ENCODE peak calls at places on chromosome 7, in six cellular contexts. One of them, this sample, is unnamed.

GRCh38 chr7:33701189-33701740 is 204.1 kb upstream of the BMPER start:
- DNase-seq in stomach: no peak
- DNase-seq in stimulated activated effector memory CD8-positive, alpha-beta T cell treated with anti-CD3 and anti-CD28 coated beads, Interleukin-12 subunit alpha, Interleukin-12 subunit beta, amount 100 ng/mL, for 72 hours: no peak
- DNase-seq in KG1: no peak
- DNase-seq in HTR-8/SVneo: no peak
- DNase-seq in hepatocyte: no peak
- DNase-seq in this sample: no peak

GRCh38 chr7:66377714-66378113 is 172.6 kb downstream of the TPST1 start:
- DNase-seq in stimulated activated effector memory CD8-positive, alpha-beta T cell treated with anti-CD3 and anti-CD28 coated beads, Interleukin-12 subunit alpha, Interleukin-12 subunit beta, amount 100 ng/mL, for 72 hours: no peak
- DNase-seq in stomach: no peak
- DNase-seq in KG1: no peak
- DNase-seq in HTR-8/SVneo: no peak
- DNase-seq in hepatocyte: no peak
- DNase-seq in this sample: no peak

GRCh38 chr7:158109364-158110033 is 478.1 kb downstream of the PTPRN2 start:
- DNase-seq in stomach: peak
- DNase-seq in HTR-8/SVneo: no peak
- DNase-seq in KG1: no peak
- DNase-seq in hepatocyte: no peak
- DNase-seq in stimulated activated effector memory CD8-positive, alpha-beta T cell treated with anti-CD3 and anti-CD28 coated beads, Interleukin-12 subunit alpha, Interleukin-12 subunit beta, amount 100 ng/mL, for 72 hours: no peak
- DNase-seq in this sample: no peak

GRCh38 chr7:118186491-118186890 is 2.5 kb downstream of the LSM8 start:
- DNase-seq in stomach: no peak
- DNase-seq in stimulated activated effector memory CD8-positive, alpha-beta T cell treated with anti-CD3 and anti-CD28 coated beads, Interleukin-12 subunit alpha, Interleukin-12 subunit beta, amount 100 ng/mL, for 72 hours: no peak
- DNase-seq in HTR-8/SVneo: no peak
- DNase-seq in hepatocyte: no peak
- DNase-seq in KG1: no peak
- DNase-seq in this sample: no peak

GRCh38 chr7:122217125-122217524 is 73.1 kb upstream of the AASS start:
- DNase-seq in stimulated activated effector memory CD8-positive, alpha-beta T cell treated with anti-CD3 and anti-CD28 coated beads, Interleukin-12 subunit alpha, Interleukin-12 subunit beta, amount 100 ng/mL, for 72 hours: no peak
- DNase-seq in HTR-8/SVneo: no peak
- DNase-seq in hepatocyte: no peak
- DNase-seq in stomach: no peak
- DNase-seq in KG1: no peak
- DNase-seq in this sample: no peak

GRCh38 chr7:100568936-100569844 is 4.5 kb downstream of the SAP25 start:
- DNase-seq in stimulated activated effector memory CD8-positive, alpha-beta T cell treated with anti-CD3 and anti-CD28 coated beads, Interleukin-12 subunit alpha, Interleukin-12 subunit beta, amount 100 ng/mL, for 72 hours: no peak
- DNase-seq in stomach: peak
- DNase-seq in HTR-8/SVneo: no peak
- DNase-seq in KG1: no peak
- DNase-seq in hepatocyte: peak
- DNase-seq in this sample: peak

GRCh38 chr7:93374345-93374940 is 142.3 kb downstream of the VPS50 start:
- DNase-seq in stomach: no peak
- DNase-seq in hepatocyte: peak
- DNase-seq in KG1: no peak
- DNase-seq in HTR-8/SVneo: peak
- DNase-seq in stimulated activated effector memory CD8-positive, alpha-beta T cell treated with anti-CD3 and anti-CD28 coated beads, Interleukin-12 subunit alpha, Interleukin-12 subunit beta, amount 100 ng/mL, for 72 hours: no peak
- DNase-seq in this sample: peak

GRCh38 chr7:76512941-76513816 is 2.8 kb downstream of the UPK3B start:
- DNase-seq in hepatocyte: peak
- DNase-seq in stimulated activated effector memory CD8-positive, alpha-beta T cell treated with anti-CD3 and anti-CD28 coated beads, Interleukin-12 subunit alpha, Interleukin-12 subunit beta, amount 100 ng/mL, for 72 hours: no peak
- DNase-seq in stomach: no peak
- DNase-seq in KG1: no peak
- DNase-seq in HTR-8/SVneo: no peak
- DNase-seq in this sample: peak

GRCh38 chr7:142500364-142500763 is 242.5 kb upstream of the PRSS58 start:
- DNase-seq in KG1: no peak
- DNase-seq in stomach: no peak
- DNase-seq in hepatocyte: no peak
- DNase-seq in stimulated activated effector memory CD8-positive, alpha-beta T cell treated with anti-CD3 and anti-CD28 coated beads, Interleukin-12 subunit alpha, Interleukin-12 subunit beta, amount 100 ng/mL, for 72 hours: no peak
- DNase-seq in HTR-8/SVneo: no peak
- DNase-seq in this sample: no peak

GRCh38 chr7:158740013-158740656 is 35.5 kb upstream of the NCAPG2 start:
- DNase-seq in HTR-8/SVneo: peak
- DNase-seq in KG1: peak
- DNase-seq in stomach: peak
- DNase-seq in hepatocyte: peak
- DNase-seq in stimulated activated effector memory CD8-positive, alpha-beta T cell treated with anti-CD3 and anti-CD28 coated beads, Interleukin-12 subunit alpha, Interleukin-12 subunit beta, amount 100 ng/mL, for 72 hours: no peak
- DNase-seq in this sample: no peak

GRCh38 chr7:135193615-135194081 is 17.7 kb downstream of the WDR91 start:
- DNase-seq in stimulated activated effector memory CD8-positive, alpha-beta T cell treated with anti-CD3 and anti-CD28 coated beads, Interleukin-12 subunit alpha, Interleukin-12 subunit beta, amount 100 ng/mL, for 72 hours: no peak
- DNase-seq in HTR-8/SVneo: no peak
- DNase-seq in stomach: no peak
- DNase-seq in hepatocyte: no peak
- DNase-seq in KG1: no peak
- DNase-seq in this sample: no peak

GRCh38 chr7:20306499-20306946 is 24.2 kb upstream of the ITGB8 start:
- DNase-seq in HTR-8/SVneo: no peak
- DNase-seq in stimulated activated effector memory CD8-positive, alpha-beta T cell treated with anti-CD3 and anti-CD28 coated beads, Interleukin-12 subunit alpha, Interleukin-12 subunit beta, amount 100 ng/mL, for 72 hours: no peak
- DNase-seq in KG1: no peak
- DNase-seq in hepatocyte: peak
- DNase-seq in stomach: no peak
- DNase-seq in this sample: no peak

GRCh38 chr7:134693256-134693655 is 46.6 kb downstream of the BPGM start:
- DNase-seq in hepatocyte: peak
- DNase-seq in HTR-8/SVneo: peak
- DNase-seq in stimulated activated effector memory CD8-positive, alpha-beta T cell treated with anti-CD3 and anti-CD28 coated beads, Interleukin-12 subunit alpha, Interleukin-12 subunit beta, amount 100 ng/mL, for 72 hours: no peak
- DNase-seq in stomach: no peak
- DNase-seq in KG1: no peak
- DNase-seq in this sample: no peak

GRCh38 chr7:104149822-104150221 is 58.0 kb downstream of the ORC5 start:
- DNase-seq in stimulated activated effector memory CD8-positive, alpha-beta T cell treated with anti-CD3 and anti-CD28 coated beads, Interleukin-12 subunit alpha, Interleukin-12 subunit beta, amount 100 ng/mL, for 72 hours: no peak
- DNase-seq in hepatocyte: no peak
- DNase-seq in stomach: no peak
- DNase-seq in HTR-8/SVneo: no peak
- DNase-seq in KG1: no peak
- DNase-seq in this sample: no peak

GRCh38 chr7:23115991-23116390 is 10.4 kb downstream of the KLHL7 start:
- DNase-seq in hepatocyte: no peak
- DNase-seq in HTR-8/SVneo: no peak
- DNase-seq in stomach: no peak
- DNase-seq in stimulated activated effector memory CD8-positive, alpha-beta T cell treated with anti-CD3 and anti-CD28 coated beads, Interleukin-12 subunit alpha, Interleukin-12 subunit beta, amount 100 ng/mL, for 72 hours: no peak
- DNase-seq in KG1: no peak
- DNase-seq in this sample: no peak

GRCh38 chr7:68800316-68800715 is 798.0 kb upstream of the AUTS2 start:
- DNase-seq in HTR-8/SVneo: no peak
- DNase-seq in hepatocyte: no peak
- DNase-seq in stomach: no peak
- DNase-seq in stimulated activated effector memory CD8-positive, alpha-beta T cell treated with anti-CD3 and anti-CD28 coated beads, Interleukin-12 subunit alpha, Interleukin-12 subunit beta, amount 100 ng/mL, for 72 hours: no peak
- DNase-seq in KG1: no peak
- DNase-seq in this sample: no peak

GRCh38 chr7:149686001-149686400 is 87.4 kb downstream of the ZNF467 start:
- DNase-seq in KG1: no peak
- DNase-seq in HTR-8/SVneo: no peak
- DNase-seq in stimulated activated effector memory CD8-positive, alpha-beta T cell treated with anti-CD3 and anti-CD28 coated beads, Interleukin-12 subunit alpha, Interleukin-12 subunit beta, amount 100 ng/mL, for 72 hours: no peak
- DNase-seq in stomach: no peak
- DNase-seq in hepatocyte: no peak
- DNase-seq in this sample: no peak

GRCh38 chr7:42763137-42763551 is 148.7 kb downstream of the C7orf25 start:
- DNase-seq in HTR-8/SVneo: no peak
- DNase-seq in stimulated activated effector memory CD8-positive, alpha-beta T cell treated with anti-CD3 and anti-CD28 coated beads, Interleukin-12 subunit alpha, Interleukin-12 subunit beta, amount 100 ng/mL, for 72 hours: no peak
- DNase-seq in hepatocyte: no peak
- DNase-seq in KG1: no peak
- DNase-seq in stomach: no peak
- DNase-seq in this sample: no peak

GRCh38 chr7:128167316-128167691 is 73.8 kb upstream of the LEP start:
- DNase-seq in hepatocyte: peak
- DNase-seq in stimulated activated effector memory CD8-positive, alpha-beta T cell treated with anti-CD3 and anti-CD28 coated beads, Interleukin-12 subunit alpha, Interleukin-12 subunit beta, amount 100 ng/mL, for 72 hours: no peak
- DNase-seq in HTR-8/SVneo: peak
- DNase-seq in stomach: peak
- DNase-seq in KG1: no peak
- DNase-seq in this sample: peak

GRCh38 chr7:136055266-136055665 is 78.1 kb upstream of the MTPN start:
- DNase-seq in stimulated activated effector memory CD8-positive, alpha-beta T cell treated with anti-CD3 and anti-CD28 coated beads, Interleukin-12 subunit alpha, Interleukin-12 subunit beta, amount 100 ng/mL, for 72 hours: no peak
- DNase-seq in stomach: no peak
- DNase-seq in HTR-8/SVneo: no peak
- DNase-seq in hepatocyte: no peak
- DNase-seq in KG1: no peak
- DNase-seq in this sample: no peak

GRCh38 chr7:116930156-116930913 is 23.0 kb upstream of the ST7 start:
- DNase-seq in stomach: peak
- DNase-seq in HTR-8/SVneo: peak
- DNase-seq in stimulated activated effector memory CD8-positive, alpha-beta T cell treated with anti-CD3 and anti-CD28 coated beads, Interleukin-12 subunit alpha, Interleukin-12 subunit beta, amount 100 ng/mL, for 72 hours: peak
- DNase-seq in KG1: peak
- DNase-seq in hepatocyte: peak
- DNase-seq in this sample: peak

GRCh38 chr7:45092100-45092930 is 3.5 kb upstream of the NACAD start:
- DNase-seq in stimulated activated effector memory CD8-positive, alpha-beta T cell treated with anti-CD3 and anti-CD28 coated beads, Interleukin-12 subunit alpha, Interleukin-12 subunit beta, amount 100 ng/mL, for 72 hours: no peak
- DNase-seq in stomach: no peak
- DNase-seq in KG1: no peak
- DNase-seq in HTR-8/SVneo: peak
- DNase-seq in hepatocyte: no peak
- DNase-seq in this sample: no peak

GRCh38 chr7:80135306-80136104 is 874 bp downstream of the GNAI1 start:
- DNase-seq in hepatocyte: peak
- DNase-seq in KG1: no peak
- DNase-seq in stimulated activated effector memory CD8-positive, alpha-beta T cell treated with anti-CD3 and anti-CD28 coated beads, Interleukin-12 subunit alpha, Interleukin-12 subunit beta, amount 100 ng/mL, for 72 hours: no peak
- DNase-seq in HTR-8/SVneo: no peak
- DNase-seq in stomach: no peak
- DNase-seq in this sample: peak

GRCh38 chr7:4527988-4528641 is 154.0 kb upstream of the FOXK1 start:
- DNase-seq in stimulated activated effector memory CD8-positive, alpha-beta T cell treated with anti-CD3 and anti-CD28 coated beads, Interleukin-12 subunit alpha, Interleukin-12 subunit beta, amount 100 ng/mL, for 72 hours: no peak
- DNase-seq in HTR-8/SVneo: no peak
- DNase-seq in hepatocyte: no peak
- DNase-seq in KG1: no peak
- DNase-seq in stomach: no peak
- DNase-seq in this sample: no peak

GRCh38 chr7:104772405-104772821 is 241.6 kb upstream of the KMT2E start:
- DNase-seq in stomach: no peak
- DNase-seq in HTR-8/SVneo: no peak
- DNase-seq in KG1: no peak
- DNase-seq in stimulated activated effector memory CD8-positive, alpha-beta T cell treated with anti-CD3 and anti-CD28 coated beads, Interleukin-12 subunit alpha, Interleukin-12 subunit beta, amount 100 ng/mL, for 72 hours: no peak
- DNase-seq in hepatocyte: no peak
- DNase-seq in this sample: no peak

GRCh38 chr7:151859948-151860685 is 16.8 kb downstream of the PRKAG2 start:
- DNase-seq in stimulated activated effector memory CD8-positive, alpha-beta T cell treated with anti-CD3 and anti-CD28 coated beads, Interleukin-12 subunit alpha, Interleukin-12 subunit beta, amount 100 ng/mL, for 72 hours: no peak
- DNase-seq in HTR-8/SVneo: no peak
- DNase-seq in KG1: no peak
- DNase-seq in hepatocyte: no peak
- DNase-seq in stomach: no peak
- DNase-seq in this sample: no peak

GRCh38 chr7:34133356-34133982 is 228.1 kb downstream of the BMPER start:
- DNase-seq in HTR-8/SVneo: no peak
- DNase-seq in stomach: no peak
- DNase-seq in stimulated activated effector memory CD8-positive, alpha-beta T cell treated with anti-CD3 and anti-CD28 coated beads, Interleukin-12 subunit alpha, Interleukin-12 subunit beta, amount 100 ng/mL, for 72 hours: no peak
- DNase-seq in hepatocyte: peak
- DNase-seq in KG1: no peak
- DNase-seq in this sample: no peak

GRCh38 chr7:44321796-44322195 is 3.6 kb downstream of the CAMK2B start:
- DNase-seq in KG1: no peak
- DNase-seq in HTR-8/SVneo: no peak
- DNase-seq in hepatocyte: no peak
- DNase-seq in stomach: no peak
- DNase-seq in stimulated activated effector memory CD8-positive, alpha-beta T cell treated with anti-CD3 and anti-CD28 coated beads, Interleukin-12 subunit alpha, Interleukin-12 subunit beta, amount 100 ng/mL, for 72 hours: no peak
- DNase-seq in this sample: no peak

GRCh38 chr7:159000859-159001435 is 143.7 kb downstream of the VIPR2 start:
- DNase-seq in stimulated activated effector memory CD8-positive, alpha-beta T cell treated with anti-CD3 and anti-CD28 coated beads, Interleukin-12 subunit alpha, Interleukin-12 subunit beta, amount 100 ng/mL, for 72 hours: no peak
- DNase-seq in KG1: no peak
- DNase-seq in stomach: no peak
- DNase-seq in HTR-8/SVneo: no peak
- DNase-seq in hepatocyte: no peak
- DNase-seq in this sample: no peak